ENCODE peak calls at places on chromosomes 7 and 10, in five cellular contexts. T is heart left ventricle, L is heart right ventricle, K is colonic mucosa, Q is Panc1. J is an unnamed sample.

GRCh38 chr10:124075116-124075955 is 18.1 kb downstream of the CHST15 start:
- DNase-seq in T (no peak), L (no peak), K (no peak), Q (no peak), J (no peak)

GRCh38 chr7:99707096-99707495 is 27.3 kb upstream of the CYP3A5 start:
- DNase-seq in T (no peak), L (no peak), K (no peak), Q (no peak), J (no peak)

GRCh38 chr10:86665868-86666267 is 2.4 kb upstream of the LDB3 start:
- DNase-seq in T (peak; percentile 85), L (peak; percentile 60), K (no peak), Q (no peak), J (no peak)

GRCh38 chr10:89207181-89207800 is at the start of gene CH25H:
- DNase-seq in T (peak; percentile 84), L (peak; percentile 72), K (peak; percentile 79), Q (peak; percentile 5), J (peak; percentile 66)

GRCh38 chr10:28734940-28735759 is 57.8 kb downstream of the BAMBI start:
- DNase-seq in T (no peak), L (no peak), K (no peak), Q (no peak), J (no peak)

GRCh38 chr7:98372993-98373392 is 27.9 kb downstream of the BAIAP2L1 start:
- DNase-seq in T (no peak), L (no peak), K (no peak), Q (no peak), J (no peak)

GRCh38 chr7:21346297-21346696 is 81.6 kb upstream of the SP4 start:
- DNase-seq in T (no peak), L (no peak), K (no peak), Q (no peak), J (no peak)

GRCh38 chr7:112212516-112213036 is 6.1 kb downstream of the ZNF277 start:
- DNase-seq in T (no peak), L (no peak), K (no peak), Q (no peak), J (no peak)

GRCh38 chr7:131596785-131597184 is 40.4 kb upstream of the PODXL start:
- DNase-seq in T (no peak), L (no peak), K (no peak), Q (no peak), J (no peak)

GRCh38 chr10:110805292-110805691 is 66.4 kb upstream of the PDCD4 start:
- DNase-seq in T (no peak), L (no peak), K (no peak), Q (no peak), J (no peak)

GRCh38 chr10:35998036-35998435 is 355.9 kb upstream of the FZD8 start:
- DNase-seq in T (no peak), L (no peak), K (no peak), Q (no peak), J (no peak)

GRCh38 chr7:7109934-7110333 is 72.4 kb upstream of the C1GALT1 start:
- DNase-seq in T (no peak), L (no peak), K (no peak), Q (no peak), J (no peak)

GRCh38 chr10:124282326-124282725 is 136.4 kb downstream of the OAT start:
- DNase-seq in T (no peak), L (no peak), K (no peak), Q (no peak), J (no peak)

GRCh38 chr10:14971867-14972448 is 12.8 kb downstream of the MEIG1 start:
- DNase-seq in T (peak; percentile 36), L (no peak), K (no peak), Q (no peak), J (peak; percentile 34)

GRCh38 chr10:129898701-129899563 is 65.1 kb downstream of the EBF3 start:
- DNase-seq in T (peak; percentile 10), L (no peak), K (no peak), Q (no peak), J (no peak)

GRCh38 chr7:122304604-122304975 is at the start of gene FEZF1:
- DNase-seq in T (no peak), L (no peak), K (no peak), Q (no peak), J (peak; percentile 42)

GRCh38 chr7:11737723-11738122 is 94.3 kb downstream of the THSD7A start:
- DNase-seq in T (no peak), L (no peak), K (no peak), Q (no peak), J (no peak)

GRCh38 chr10:103936022-103936421 is 18.0 kb upstream of the STN1 start:
- DNase-seq in T (peak; percentile 31), L (no peak), K (no peak), Q (no peak), J (no peak)

GRCh38 chr7:3650844-3651243 is 349.8 kb downstream of the SDK1 start:
- DNase-seq in T (no peak), L (no peak), K (no peak), Q (no peak), J (no peak)

GRCh38 chr7:131948434-131949053 is 392.1 kb upstream of the PODXL start:
- DNase-seq in T (peak; percentile 48), L (no peak), K (peak; percentile 77), Q (no peak), J (peak; percentile 10)

GRCh38 chr7:32905175-32905662 is 13.7 kb upstream of the KBTBD2 start:
- DNase-seq in T (peak; percentile 49), L (peak; percentile 31), K (peak; percentile 60), Q (no peak), J (peak; percentile 21)

GRCh38 chr7:106126170-106126938 is 14.2 kb upstream of the SYPL1 start:
- DNase-seq in T (no peak), L (no peak), K (peak; percentile 33), Q (peak; percentile 74), J (peak; percentile 58)

GRCh38 chr10:33055636-33056035 is 97.6 kb upstream of the ITGB1 start:
- DNase-seq in T (no peak), L (no peak), K (no peak), Q (no peak), J (no peak)

GRCh38 chr10:132862485-132863420 is 76.8 kb upstream of the NKX6-2 start:
- DNase-seq in T (peak; percentile 23), L (peak; percentile 5), K (no peak), Q (no peak), J (no peak)

GRCh38 chr7:82049442-82049841 is 279.6 kb upstream of the HGF start:
- DNase-seq in T (no peak), L (no peak), K (no peak), Q (peak; percentile 72), J (no peak)

GRCh38 chr7:77484785-77485184 is 52.3 kb upstream of the PTPN12 start:
- DNase-seq in T (no peak), L (no peak), K (no peak), Q (no peak), J (no peak)

GRCh38 chr10:107576746-107577145 is 412.2 kb upstream of the SORCS1 start:
- DNase-seq in T (peak; percentile 43), L (no peak), K (no peak), Q (no peak), J (peak; percentile 13)

GRCh38 chr7:74665296-74665938 is 7.9 kb downstream of the GTF2I start:
- DNase-seq in T (no peak), L (no peak), K (no peak), Q (no peak), J (no peak)

GRCh38 chr7:14765731-14766130 is 136.8 kb downstream of the DGKB start:
- DNase-seq in T (no peak), L (no peak), K (no peak), Q (no peak), J (no peak)

GRCh38 chr7:144036302-144036858 is 12.4 kb upstream of the OR2A5 start:
- DNase-seq in T (no peak), L (no peak), K (no peak), Q (no peak), J (no peak)
- H3K4me1 ChIP-seq in T (no peaks in the 10 kb centered on the region), L (no peaks in the 10 kb centered on the region), K (no peaks in the 10 kb centered on the region), Q (no peaks in the 10 kb centered on the region), J (peaks cover 7% of the 10 kb centered on the region)

GRCh38 chr7:28955723-28956607 is 2.2 kb downstream of the TRIL start:
- DNase-seq in T (peak; percentile 89), L (peak; percentile 85), K (peak; percentile 90), Q (no peak), J (peak; percentile 89)

GRCh38 chr7:28957822-28958234 is 302 bp downstream of the TRIL start:
- DNase-seq in T (no peak), L (no peak), K (peak; percentile 25), Q (no peak), J (peak; percentile 21)

GRCh38 chr7:28957064-28957821 is 887 bp downstream of the TRIL start:
- DNase-seq in T (peak; percentile 37), L (peak; percentile 47), K (peak; percentile 44), Q (no peak), J (no peak)

GRCh38 chr7:28955356-28955722 is 2.8 kb downstream of the TRIL start:
- DNase-seq in T (no peak), L (no peak), K (no peak), Q (no peak), J (no peak)

GRCh38 chr7:28956608-28957063 is 1.5 kb downstream of the TRIL start:
- DNase-seq in T (peak; percentile 75), L (peak; percentile 73), K (peak; percentile 77), Q (no peak), J (peak; percentile 77)
- H3K4me1 ChIP-seq in T (peaks cover 54% of the 10 kb centered on the region), L (peaks cover 30% of the 10 kb centered on the region), K (peaks cover 6% of the 10 kb centered on the region), Q (no peaks in the 10 kb centered on the region), J (peaks cover 28% of the 10 kb centered on the region)

GRCh38 chr7:51085034-51085692 is 231.4 kb downstream of the COBL start:
- DNase-seq in T (no peak), L (no peak), K (no peak), Q (no peak), J (no peak)

DNA sequence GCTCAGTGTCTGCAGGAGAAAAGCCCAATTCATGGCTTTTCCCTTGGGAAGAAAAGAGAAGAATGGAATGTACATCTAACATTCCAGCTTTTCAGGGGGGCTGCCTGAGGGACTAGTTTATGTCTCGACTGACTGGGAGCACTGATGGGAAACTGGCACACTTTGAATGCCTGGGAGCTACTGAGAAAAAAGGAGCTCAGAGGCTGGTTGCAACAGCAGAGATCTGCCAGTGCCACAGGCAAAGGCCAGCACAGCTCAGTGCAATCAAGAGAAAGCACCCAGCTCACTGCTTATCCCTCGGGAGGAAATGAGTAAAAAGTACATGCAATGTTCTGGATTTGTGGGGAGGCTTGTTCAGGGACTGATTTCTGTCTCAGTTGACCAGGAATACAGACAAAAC is 226.2 kb downstream of the COBL start:
- DNase-seq in T (no peak), L (no peak), K (no peak), Q (no peak), J (no peak)
- H3K4me1 ChIP-seq in T (no peaks in the 10 kb centered on the region), L (no peaks in the 10 kb centered on the region), K (no peaks in the 10 kb centered on the region), Q (no peaks in the 10 kb centered on the region), J (no peaks in the 10 kb centered on the region)

GRCh38 chr7:84291756-84292155 is 97.2 kb upstream of the SEMA3A start:
- DNase-seq in T (no peak), L (no peak), K (no peak), Q (no peak), J (no peak)
- H3K4me1 ChIP-seq in T (no peaks in the 10 kb centered on the region), L (no peaks in the 10 kb centered on the region), K (no peaks in the 10 kb centered on the region), Q (no peaks in the 10 kb centered on the region), J (no peaks in the 10 kb centered on the region)

J was measured in body of pancreas.